ENCODE peak calls at places on chromosome 19, in four cellular contexts. One of them, this sample, is unnamed.

GRCh38 chr19:6712231-6712630 is 8.2 kb downstream of the C3 start:
- DNase-seq in IMR-90: no peak
- DNase-seq in kidney: peak; percentile 60
- DNase-seq in fibroblast of lung: no peak
- DNase-seq in this sample: no peak

GRCh38 chr19:9146882-9147281 is 6.7 kb downstream of the ZNF317 start:
- DNase-seq in IMR-90: no peak
- DNase-seq in kidney: no peak
- DNase-seq in fibroblast of lung: no peak
- DNase-seq in this sample: no peak

GRCh38 chr19:47049307-47049700 is 880 bp upstream of the TMEM160 start:
- DNase-seq in IMR-90: peak; percentile 44
- DNase-seq in kidney: no peak
- DNase-seq in fibroblast of lung: peak; percentile 74
- DNase-seq in this sample: no peak

GRCh38 chr19:33446156-33446917 is 72.8 kb downstream of the CEBPG start:
- DNase-seq in IMR-90: peak; percentile 57
- DNase-seq in kidney: peak; percentile 49
- DNase-seq in fibroblast of lung: peak; percentile 18
- DNase-seq in this sample: no peak

GRCh38 chr19:57946316-57946715 is 1.2 kb downstream of the ZNF256 start:
- DNase-seq in IMR-90: no peak
- DNase-seq in kidney: no peak
- DNase-seq in fibroblast of lung: no peak
- DNase-seq in this sample: no peak

GRCh38 chr19:51480590-51480989 is 2.3 kb downstream of the CEACAM18 start:
- DNase-seq in IMR-90: no peak
- DNase-seq in kidney: no peak
- DNase-seq in fibroblast of lung: no peak
- DNase-seq in this sample: no peak

GRCh38 chr19:11299946-11300810 is 4.2 kb downstream of the TSPAN16 start:
- DNase-seq in IMR-90: no peak
- DNase-seq in kidney: no peak
- DNase-seq in fibroblast of lung: no peak
- DNase-seq in this sample: no peak

GRCh38 chr19:35557539-35558399 is 5.7 kb downstream of the ATP4A start:
- DNase-seq in IMR-90: peak; percentile 33
- DNase-seq in kidney: peak; percentile 83
- DNase-seq in fibroblast of lung: peak; percentile 37
- DNase-seq in this sample: peak; percentile 75

GRCh38 chr19:29092712-29093552 is 120.0 kb downstream of the UQCRFS1 start:
- DNase-seq in IMR-90: no peak
- DNase-seq in kidney: no peak
- DNase-seq in fibroblast of lung: no peak
- DNase-seq in this sample: no peak

GRCh38 chr19:39053276-39054090 is 21.1 kb upstream of the FBXO27 start:
- DNase-seq in IMR-90: no peak
- DNase-seq in kidney: no peak
- DNase-seq in fibroblast of lung: no peak
- DNase-seq in this sample: peak; percentile 41

GRCh38 chr19:43651758-43652545 is 12.3 kb upstream of the CADM4 start:
- DNase-seq in IMR-90: peak; percentile 65
- DNase-seq in kidney: no peak
- DNase-seq in fibroblast of lung: peak; percentile 50
- DNase-seq in this sample: peak; percentile 61

GRCh38 chr19:6417713-6418561 is 6.7 kb downstream of the KHSRP start:
- DNase-seq in IMR-90: peak; percentile 5
- DNase-seq in kidney: no peak
- DNase-seq in fibroblast of lung: peak; percentile 13
- DNase-seq in this sample: no peak

GRCh38 chr19:37329686-37330085 is 41.2 kb upstream of the ZNF527 start:
- DNase-seq in IMR-90: no peak
- DNase-seq in kidney: no peak
- DNase-seq in fibroblast of lung: no peak
- DNase-seq in this sample: no peak

GRCh38 chr19:43574424-43575155 is 737 bp downstream of the XRCC1 start:
- DNase-seq in IMR-90: peak; percentile 35
- DNase-seq in kidney: no peak
- DNase-seq in fibroblast of lung: peak; percentile 76
- DNase-seq in this sample: no peak

GRCh38 chr19:42066075-42066754 is 3.8 kb downstream of the GRIK5 start:
- DNase-seq in IMR-90: peak; percentile 19
- DNase-seq in kidney: peak; percentile 68
- DNase-seq in fibroblast of lung: peak; percentile 26
- DNase-seq in this sample: no peak

GRCh38 chr19:51448011-51448744 is 10.1 kb downstream of the SIGLEC8 start:
- DNase-seq in IMR-90: no peak
- DNase-seq in kidney: peak; percentile 44
- DNase-seq in fibroblast of lung: no peak
- DNase-seq in this sample: no peak

GRCh38 chr19:1067341-1068103 is 555 bp downstream of the ARHGAP45 start:
- DNase-seq in IMR-90: no peak
- DNase-seq in kidney: peak; percentile 80
- DNase-seq in fibroblast of lung: no peak
- DNase-seq in this sample: no peak

GRCh38 chr19:4140237-4140711 is 13.2 kb upstream of the CREB3L3 start:
- DNase-seq in IMR-90: peak; percentile 72
- DNase-seq in kidney: no peak
- DNase-seq in fibroblast of lung: peak; percentile 59
- DNase-seq in this sample: peak; percentile 68

GRCh38 chr19:56146904-56147303 is 5.8 kb downstream of the ZNF444 start:
- DNase-seq in IMR-90: no peak
- DNase-seq in kidney: no peak
- DNase-seq in fibroblast of lung: no peak
- DNase-seq in this sample: no peak

GRCh38 chr19:4811328-4812131 is 20.0 kb downstream of the TICAM1 start:
- DNase-seq in IMR-90: peak; percentile 45
- DNase-seq in kidney: peak; percentile 92
- DNase-seq in fibroblast of lung: peak; percentile 37
- DNase-seq in this sample: peak; percentile 89

GRCh38 chr19:4984448-4984990 is 15.6 kb downstream of the KDM4B start:
- DNase-seq in IMR-90: no peak
- DNase-seq in kidney: no peak
- DNase-seq in fibroblast of lung: no peak
- DNase-seq in this sample: no peak

GRCh38 chr19:29812881-29813275 is 1.1 kb downstream of the CCNE1 start:
- DNase-seq in IMR-90: no peak
- DNase-seq in kidney: peak; percentile 59
- DNase-seq in fibroblast of lung: no peak
- DNase-seq in this sample: no peak

GRCh38 chr19:1250374-1251232 is 2.2 kb downstream of the MIDN start:
- DNase-seq in IMR-90: peak; percentile 60
- DNase-seq in kidney: peak; percentile 93
- DNase-seq in fibroblast of lung: peak; percentile 67
- DNase-seq in this sample: peak; percentile 65

GRCh38 chr19:39438270-39438934 is 2.7 kb upstream of the RPS16 start:
- DNase-seq in IMR-90: peak; percentile 67
- DNase-seq in kidney: no peak
- DNase-seq in fibroblast of lung: peak; percentile 41
- DNase-seq in this sample: no peak

GRCh38 chr19:12757544-12758274 is 6.1 kb downstream of the BEST2 start:
- DNase-seq in IMR-90: peak; percentile 61
- DNase-seq in kidney: peak; percentile 89
- DNase-seq in fibroblast of lung: peak; percentile 63
- DNase-seq in this sample: peak; percentile 67

GRCh38 chr19:661427-662196 is 1.4 kb downstream of the RNF126 start:
- DNase-seq in IMR-90: no peak
- DNase-seq in kidney: no peak
- DNase-seq in fibroblast of lung: no peak
- DNase-seq in this sample: peak; percentile 72

GRCh38 chr19:369876-370275 is 25.3 kb upstream of the MIER2 start:
- DNase-seq in IMR-90: no peak
- DNase-seq in kidney: peak; percentile 37
- DNase-seq in fibroblast of lung: no peak
- DNase-seq in this sample: no peak

GRCh38 chr19:41999071-41999877 is 5.2 kb upstream of the ATP1A3 start:
- DNase-seq in IMR-90: no peak
- DNase-seq in kidney: no peak
- DNase-seq in fibroblast of lung: no peak
- DNase-seq in this sample: no peak

GRCh38 chr19:55279773-55280643 is at the start of gene HSPBP1:
- DNase-seq in IMR-90: peak; percentile 91
- DNase-seq in kidney: peak; percentile 99
- DNase-seq in fibroblast of lung: peak; percentile 95
- DNase-seq in this sample: peak; percentile 97

GRCh38 chr19:5091576-5092215 is 122.8 kb downstream of the KDM4B start:
- DNase-seq in IMR-90: no peak
- DNase-seq in kidney: peak; percentile 93
- DNase-seq in fibroblast of lung: no peak
- DNase-seq in this sample: no peak

GRCh38 chr19:6760606-6761005 is 6.6 kb downstream of the SH2D3A start:
- DNase-seq in IMR-90: no peak
- DNase-seq in kidney: peak; percentile 65
- DNase-seq in fibroblast of lung: no peak
- DNase-seq in this sample: no peak

GRCh38 chr19:42184401-42184861 is 33.0 kb downstream of the DEDD2 start:
- DNase-seq in IMR-90: peak; percentile 81
- DNase-seq in kidney: peak; percentile 82
- DNase-seq in fibroblast of lung: peak; percentile 84
- DNase-seq in this sample: peak; percentile 79

GRCh38 chr19:8079988-8080387 is 27.4 kb downstream of the CCL25 start:
- DNase-seq in IMR-90: no peak
- DNase-seq in kidney: peak; percentile 48
- DNase-seq in fibroblast of lung: no peak
- DNase-seq in this sample: no peak

GRCh38 chr19:8544168-8544567 is 30.2 kb upstream of the ZNF414 start:
- DNase-seq in IMR-90: no peak
- DNase-seq in kidney: no peak
- DNase-seq in fibroblast of lung: no peak
- DNase-seq in this sample: no peak

GRCh38 chr19:40933025-40933424 is 51.0 kb upstream of the CYP2A7 start:
- DNase-seq in IMR-90: no peak
- DNase-seq in kidney: no peak
- DNase-seq in fibroblast of lung: no peak
- DNase-seq in this sample: no peak

GRCh38 chr19:50317115-50317514 is 12.1 kb downstream of the KCNC3 start:
- DNase-seq in IMR-90: no peak
- DNase-seq in kidney: no peak
- DNase-seq in fibroblast of lung: no peak
- DNase-seq in this sample: no peak

GRCh38 chr19:50318438-50318837 is 10.7 kb downstream of the KCNC3 start:
- DNase-seq in IMR-90: no peak
- DNase-seq in kidney: no peak
- DNase-seq in fibroblast of lung: no peak
- DNase-seq in this sample: no peak

GRCh38 chr19:50313812-50314536 is 15.2 kb downstream of the KCNC3 start:
- DNase-seq in IMR-90: no peak
- DNase-seq in kidney: peak; percentile 62
- DNase-seq in fibroblast of lung: no peak
- DNase-seq in this sample: no peak

GRCh38 chr19:50314724-50315700 is 14.2 kb downstream of the KCNC3 start:
- DNase-seq in IMR-90: no peak
- DNase-seq in kidney: peak; percentile 64
- DNase-seq in fibroblast of lung: no peak
- DNase-seq in this sample: no peak

GRCh38 chr19:50315773-50316448 is 13.3 kb downstream of the KCNC3 start:
- DNase-seq in IMR-90: no peak
- DNase-seq in kidney: no peak
- DNase-seq in fibroblast of lung: no peak
- DNase-seq in this sample: no peak
- H3K4me3 ChIP-seq in IMR-90: no peak overlapping the region
- H3K4me3 ChIP-seq in kidney: no peak overlapping the region
- H3K4me3 ChIP-seq in fibroblast of lung: no peak overlapping the region
- H3K4me3 ChIP-seq in this sample: no peak overlapping the region

GRCh38 chr19:45862564-45863334 is at the start of gene SYMPK:
- DNase-seq in IMR-90: peak; percentile 97
- DNase-seq in kidney: peak; percentile 100
- DNase-seq in fibroblast of lung: peak; percentile 97
- DNase-seq in this sample: peak; percentile 98

GRCh38 chr19:45863840-45864628 is at the start of gene FOXA3:
- DNase-seq in IMR-90: peak; percentile 17
- DNase-seq in kidney: peak; percentile 84
- DNase-seq in fibroblast of lung: peak; percentile 15
- DNase-seq in this sample: peak; percentile 80

GRCh38 chr19:45865269-45865948 is 1.3 kb downstream of the FOXA3 start:
- DNase-seq in IMR-90: no peak
- DNase-seq in kidney: no peak
- DNase-seq in fibroblast of lung: no peak
- DNase-seq in this sample: peak; percentile 77

GRCh38 chr19:45863335-45863839 is 440 bp upstream of the SYMPK start:
- DNase-seq in IMR-90: no peak
- DNase-seq in kidney: no peak
- DNase-seq in fibroblast of lung: no peak
- DNase-seq in this sample: no peak

GRCh38 chr19:45864629-45865082 is 530 bp downstream of the FOXA3 start:
- DNase-seq in IMR-90: no peak
- DNase-seq in kidney: no peak
- DNase-seq in fibroblast of lung: no peak
- DNase-seq in this sample: no peak
- H3K9ac ChIP-seq in IMR-90: no peak overlapping the region
- H3K9ac ChIP-seq in kidney: no peak overlapping the region
- H3K9ac ChIP-seq in fibroblast of lung: no peak overlapping the region
- H3K9ac ChIP-seq in this sample: peak overlapping the region; percentile 83

GRCh38 chr19:48608798-48609263 is 2.3 kb downstream of the SPACA4 start:
- DNase-seq in IMR-90: no peak
- DNase-seq in kidney: no peak
- DNase-seq in fibroblast of lung: peak; percentile 37
- DNase-seq in this sample: peak; percentile 60

GRCh38 chr19:48607359-48607755 is 815 bp downstream of the SPACA4 start:
- DNase-seq in IMR-90: no peak
- DNase-seq in kidney: no peak
- DNase-seq in fibroblast of lung: no peak
- DNase-seq in this sample: no peak

GRCh38 chr19:48609571-48610108 is 3.1 kb downstream of the SPACA4 start:
- DNase-seq in IMR-90: no peak
- DNase-seq in kidney: no peak
- DNase-seq in fibroblast of lung: no peak
- DNase-seq in this sample: no peak

GRCh38 chr19:48603850-48604249 is 2.7 kb upstream of the SPACA4 start:
- DNase-seq in IMR-90: no peak
- DNase-seq in kidney: no peak
- DNase-seq in fibroblast of lung: no peak
- DNase-seq in this sample: no peak

GRCh38 chr19:48606463-48607358 is at the start of gene SPACA4:
- DNase-seq in IMR-90: no peak
- DNase-seq in kidney: no peak
- DNase-seq in fibroblast of lung: no peak
- DNase-seq in this sample: no peak
- TF ChIP-seq CTCF in IMR-90: no peak
- TF ChIP-seq CTCF in kidney: no peak
- TF ChIP-seq CTCF in fibroblast of lung: no peak
- TF ChIP-seq CTCF in this sample: no peak

GRCh38 chr19:2610637-2611482 is 91.6 kb downstream of the GNG7 start:
- DNase-seq in IMR-90: peak; percentile 94
- DNase-seq in kidney: peak; percentile 96
- DNase-seq in fibroblast of lung: peak; percentile 96
- DNase-seq in this sample: peak; percentile 96

GRCh38 chr19:2609389-2610116 is 92.9 kb downstream of the GNG7 start:
- DNase-seq in IMR-90: no peak
- DNase-seq in kidney: peak; percentile 48
- DNase-seq in fibroblast of lung: no peak
- DNase-seq in this sample: no peak

GRCh38 chr19:2604747-2605329 is 97.7 kb downstream of the GNG7 start:
- DNase-seq in IMR-90: no peak
- DNase-seq in kidney: no peak
- DNase-seq in fibroblast of lung: no peak
- DNase-seq in this sample: no peak

GRCh38 chr19:2608602-2608922 is 93.9 kb downstream of the GNG7 start:
- DNase-seq in IMR-90: no peak
- DNase-seq in kidney: no peak
- DNase-seq in fibroblast of lung: no peak
- DNase-seq in this sample: no peak

GRCh38 chr19:2607712-2608601 is 94.5 kb downstream of the GNG7 start:
- DNase-seq in IMR-90: no peak
- DNase-seq in kidney: peak; percentile 76
- DNase-seq in fibroblast of lung: no peak
- DNase-seq in this sample: no peak
- H3K4me3 ChIP-seq in IMR-90: no peak overlapping the region
- H3K4me3 ChIP-seq in kidney: no peak overlapping the region
- H3K4me3 ChIP-seq in fibroblast of lung: no peak overlapping the region
- H3K4me3 ChIP-seq in this sample: no peak overlapping the region